ENCODE peak calls at places on chromosomes 4 and X, in four cellular contexts. L is colonic mucosa, F is small intestine, W is tibial nerve. A is an unnamed sample. For H3K36me3, the result is how much of the 10 kb centered on the place peaks cover.

GRCh38 chrX:107677501-107677901 is 49.2 kb downstream of the PRPS1 start:
- DNase-seq in F (no peak), W (no peak), L (no peak), A (no peak)

GRCh38 chr4:8221476-8221875 is 22.4 kb downstream of the SH3TC1 start:
- DNase-seq in L (no peak), W (peak), F (no peak), A (no peak)

GRCh38 chr4:78693777-78694456 is 82.2 kb upstream of the BMP2K start:
- DNase-seq in F (no peak), W (peak), L (peak), A (no peak)

GRCh38 chrX:31266172-31267076 is 194.6 kb upstream of the FTHL17 start:
- DNase-seq in L (peak), F (peak), W (no peak), A (no peak)

GRCh38 chrX:16666541-16666940 is 16.6 kb downstream of the S100G start:
- DNase-seq in W (no peak), L (no peak), F (no peak), A (no peak)

GRCh38 chr4:87896020-87896621 is 63.4 kb downstream of the MEPE start:
- DNase-seq in W (peak), F (no peak), L (no peak), A (no peak)

GRCh38 chr4:22339491-22339890 is 176.4 kb downstream of the ADGRA3 start:
- DNase-seq in F (no peak), W (no peak), L (no peak), A (no peak)

GRCh38 chr4:147730333-147730732 is 1.6 kb upstream of the ARHGAP10 start:
- DNase-seq in W (no peak), L (no peak), F (no peak), A (no peak)

GRCh38 chr4:147736458-147736857 is 4.6 kb downstream of the ARHGAP10 start:
- DNase-seq in L (no peak), W (no peak), F (no peak), A (no peak)

GRCh38 chrX:40148189-40148438 is 50.4 kb upstream of the BCOR start:
- DNase-seq in F (no peak), W (no peak), L (no peak), A (no peak)

GRCh38 chr4:94517492-94517891 is 65.8 kb downstream of the PDLIM5 start:
- DNase-seq in L (no peak), W (no peak), F (no peak), A (no peak)

DNA sequence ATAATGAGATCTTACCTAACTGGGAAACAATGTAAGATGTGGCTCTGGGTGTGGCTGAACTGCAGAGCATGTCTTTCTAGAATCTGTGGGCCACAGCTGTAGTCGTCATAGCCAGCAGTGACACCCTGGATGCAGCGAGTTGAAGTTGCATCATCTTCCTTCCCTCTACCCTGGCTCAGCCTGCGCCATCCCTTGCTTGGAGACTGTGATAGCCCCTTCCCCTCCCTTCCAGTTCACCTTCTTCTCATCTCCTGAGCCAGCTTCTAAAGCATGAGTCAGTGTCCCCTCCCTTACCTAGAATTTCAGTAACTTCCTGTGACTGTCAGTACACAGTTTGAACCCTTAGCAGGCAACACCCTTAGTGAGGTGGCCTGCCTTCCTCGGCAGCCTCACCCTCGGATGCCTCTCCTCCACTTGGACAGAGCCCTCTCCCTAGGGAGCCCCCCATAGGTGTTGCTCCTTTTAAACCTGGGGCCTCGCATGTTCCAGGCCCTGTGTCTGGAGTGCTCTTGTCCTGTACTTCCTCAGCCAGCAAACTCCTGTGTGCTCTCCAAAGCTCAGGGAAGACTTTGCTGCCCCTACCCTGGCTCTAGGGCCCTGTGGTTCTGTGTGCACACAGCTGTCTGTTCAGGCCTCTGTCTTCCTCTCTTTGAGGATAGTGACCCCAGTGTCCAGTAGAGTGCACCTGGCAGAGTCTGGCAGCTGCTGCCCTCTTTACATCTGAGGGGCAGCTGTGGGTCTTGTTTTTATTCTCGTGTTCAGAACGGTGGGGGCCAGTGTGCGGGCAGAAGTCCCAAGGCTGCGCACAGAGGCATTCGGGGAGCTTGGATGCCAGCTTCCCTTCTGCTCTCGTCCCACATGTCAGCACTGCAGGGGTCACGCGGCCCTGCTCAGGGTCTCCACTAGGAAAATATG is 43.7 kb upstream of the TADA2B start:
- DNase-seq in L (no peak), W (no peak), F (no peak), A (no peak)
- H3K36me3 ChIP-seq in L (under half), W (half or more), F (under half), A (under half)

GRCh38 chrX:41145920-41146608 is 60.8 kb downstream of the USP9X start:
- DNase-seq in W (no peak), L (no peak), F (peak), A (no peak)

GRCh38 chrX:41148553-41148952 is 63.3 kb downstream of the USP9X start:
- DNase-seq in W (no peak), F (no peak), L (no peak), A (no peak)

GRCh38 chrX:41152221-41152620 is 67.0 kb downstream of the USP9X start:
- DNase-seq in W (no peak), L (no peak), F (no peak), A (no peak)

GRCh38 chrX:41153453-41153852 is 68.2 kb downstream of the USP9X start:
- DNase-seq in F (no peak), L (no peak), W (no peak), A (no peak)

GRCh38 chrX:41150043-41150442 is 64.8 kb downstream of the USP9X start:
- DNase-seq in F (no peak), W (no peak), L (no peak), A (no peak)
- H3K36me3 ChIP-seq in F (under half), W (under half), L (under half), A (under half)

GRCh38 chrX:154466907-154467306 is 8.8 kb downstream of the PLXNA3 start:
- DNase-seq in W (no peak), F (no peak), L (no peak), A (no peak)

GRCh38 chrX:154464806-154465365 is 6.8 kb downstream of the PLXNA3 start:
- DNase-seq in L (no peak), W (no peak), F (no peak), A (no peak)

GRCh38 chrX:154465601-154466000 is 7.5 kb downstream of the PLXNA3 start:
- DNase-seq in W (no peak), L (no peak), F (no peak), A (no peak)

GRCh38 chrX:154467556-154467955 is 9.5 kb downstream of the PLXNA3 start:
- DNase-seq in W (no peak), L (no peak), F (no peak), A (no peak)

DNA sequence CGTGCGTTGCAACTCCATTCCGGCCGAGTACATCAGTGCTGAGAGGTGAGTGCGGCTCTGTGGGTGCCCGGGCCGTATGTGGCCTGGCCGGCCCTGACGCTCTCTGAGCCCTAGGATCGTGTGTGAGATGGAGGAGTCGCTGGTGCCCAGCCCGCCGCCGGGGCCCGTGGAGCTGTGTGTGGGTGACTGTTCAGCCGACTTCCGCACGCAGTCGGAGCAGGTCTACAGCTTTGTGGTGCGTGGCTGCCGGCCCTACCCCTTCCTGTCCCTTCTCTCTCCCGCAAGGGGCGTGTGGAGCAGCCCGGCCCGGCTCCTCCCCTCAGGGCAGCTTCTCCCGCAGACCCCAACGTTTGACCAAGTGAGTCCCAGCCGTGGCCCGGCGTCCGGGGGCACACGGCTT is 8.0 kb downstream of the PLXNA3 start:
- DNase-seq in L (no peak), W (no peak), F (no peak), A (no peak)
- H3K36me3 ChIP-seq in L (under half), W (half or more), F (under half), A (half or more)

DNA sequence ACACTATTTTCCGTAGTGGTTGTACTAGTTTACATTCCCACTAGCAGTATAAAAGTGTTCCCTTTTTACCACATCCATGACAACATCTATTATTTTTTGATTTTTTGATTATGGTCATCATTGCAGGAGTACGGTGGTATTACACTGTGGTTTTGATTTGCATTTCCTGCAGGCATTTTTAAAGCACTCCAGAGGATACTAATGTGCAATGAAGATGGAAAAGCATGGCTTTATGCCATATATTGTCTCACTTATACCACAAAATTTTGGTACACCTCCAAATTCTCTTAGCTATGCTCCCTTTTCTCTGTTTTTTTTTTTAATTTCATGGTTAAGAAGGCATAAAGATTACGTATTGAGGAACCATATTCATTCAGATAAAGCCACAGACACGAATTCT is 35.1 kb upstream of the NPY2R start:
- DNase-seq in F (no peak), W (no peak), L (no peak), A (no peak)
- H3K36me3 ChIP-seq in F (under half), W (under half), L (under half), A (under half)